ENCODE peak calls at places on chromosomes 11 and 22, in six cellular contexts. Y, K, O, G, R and H are unnamed samples.

GRCh38 chr22:25840883-25841282 is 98.9 kb downstream of the MYO18B start:
- DNase-seq in O (no peak), K (no peak), R (no peak), G (no peak), Y (no peak), H (no peak)

GRCh38 chr11:75497788-75498404 is 27.8 kb downstream of the GDPD5 start:
- DNase-seq in R (no peak), G (no peak), K (no peak), Y (no peak), O (no peak), H (no peak)

GRCh38 chr11:5922749-5923426 is 19.2 kb upstream of the OR56A3 start:
- DNase-seq in Y (no peak), O (peak; percentile 33), R (no peak), G (no peak), K (no peak), H (no peak)

GRCh38 chr11:19164881-19165280 is 36.9 kb downstream of the CSRP3 start:
- DNase-seq in R (no peak), Y (no peak), K (no peak), G (no peak), O (no peak), H (no peak)

GRCh38 chr11:125257185-125257584 is 92.6 kb downstream of the PKNOX2 start:
- DNase-seq in R (no peak), K (no peak), G (no peak), Y (no peak), O (peak; percentile 7), H (no peak)

GRCh38 chr22:33034753-33035152 is 23.4 kb downstream of the SYN3 start:
- DNase-seq in G (peak; percentile 25), Y (no peak), K (no peak), O (no peak), R (no peak), H (no peak)

GRCh38 chr22:21044931-21045584 is 688 bp upstream of the LRRC74B start:
- DNase-seq in R (no peak), G (peak; percentile 17), Y (no peak), O (peak; percentile 31), K (no peak), H (no peak)

GRCh38 chr11:4496555-4497248 is 14.3 kb downstream of the OR52K1 start:
- DNase-seq in G (peak; percentile 14), Y (no peak), K (no peak), O (no peak), R (no peak), H (peak; percentile 33)

GRCh38 chr22:41780714-41781507 is 19.6 kb upstream of the CCDC134 start:
- DNase-seq in K (no peak), Y (peak; percentile 53), O (no peak), R (peak; percentile 56), G (peak; percentile 73), H (peak; percentile 43)

GRCh38 chr11:45451766-45452440 is 165.8 kb upstream of the SYT13 start:
- DNase-seq in R (no peak), K (no peak), O (no peak), G (peak; percentile 18), Y (no peak), H (no peak)

GRCh38 chr11:107848345-107848744 is 10.2 kb downstream of the SLC35F2 start:
- DNase-seq in R (no peak), G (no peak), K (no peak), O (no peak), Y (no peak), H (no peak)

GRCh38 chr11:1303973-1304372 is 5.5 kb downstream of the TOLLIP start:
- DNase-seq in Y (no peak), R (no peak), G (peak; percentile 88), O (no peak), K (no peak), H (peak; percentile 81)

GRCh38 chr11:19980957-19981669 is 179.2 kb downstream of the DBX1 start:
- DNase-seq in G (peak; percentile 51), Y (no peak), O (no peak), K (no peak), R (peak; percentile 40), H (peak; percentile 62)

GRCh38 chr22:42249831-42250230 is 20.6 kb downstream of the TCF20 start:
- DNase-seq in Y (no peak), G (no peak), K (no peak), R (no peak), O (no peak), H (no peak)

GRCh38 chr11:69949327-69949726 is 128.8 kb upstream of the ANO1 start:
- DNase-seq in G (peak; percentile 70), O (peak; percentile 93), R (peak; percentile 53), Y (no peak), K (no peak), H (no peak)

GRCh38 chr22:37485714-37486223 is 415 bp downstream of the MFNG start:
- DNase-seq in K (no peak), O (no peak), G (no peak), Y (no peak), R (no peak), H (no peak)

GRCh38 chr11:101583180-101584128 is at the start of gene TRPC6:
- DNase-seq in K (no peak), G (peak; percentile 9), R (no peak), O (no peak), Y (peak; percentile 25), H (peak; percentile 87)

GRCh38 chr11:70028147-70028855 is 49.8 kb upstream of the ANO1 start:
- DNase-seq in K (no peak), G (no peak), O (no peak), Y (no peak), R (no peak), H (no peak)

GRCh38 chr11:35017528-35018342 is 101.3 kb downstream of the PDHX start:
- DNase-seq in G (no peak), O (no peak), K (no peak), R (peak; percentile 20), Y (no peak), H (no peak)

GRCh38 chr11:202490-202889 is 4.7 kb downstream of the BET1L start:
- DNase-seq in O (no peak), Y (no peak), G (no peak), R (no peak), K (no peak), H (no peak)

GRCh38 chr11:112016088-112016764 is 9.0 kb upstream of the DLAT start:
- DNase-seq in O (no peak), Y (no peak), K (no peak), R (no peak), G (peak; percentile 48), H (no peak)

GRCh38 chr11:46260161-46260560 is 17.3 kb upstream of the CREB3L1 start:
- DNase-seq in O (no peak), K (no peak), R (no peak), Y (no peak), G (no peak), H (no peak)

GRCh38 chr11:15038963-15039362 is 34.4 kb upstream of the CALCB start:
- DNase-seq in G (no peak), Y (no peak), K (no peak), R (no peak), O (no peak), H (no peak)

GRCh38 chr22:49295851-49296560 is 531.7 kb downstream of the BRD1 start:
- DNase-seq in O (no peak), Y (peak; percentile 13), G (no peak), K (no peak), R (no peak), H (no peak)

GRCh38 chr11:4851033-4851432 is 2.0 kb upstream of the OR51S1 start:
- DNase-seq in O (no peak), G (peak; percentile 13), K (no peak), R (no peak), Y (peak; percentile 30), H (no peak)

GRCh38 chr22:48088926-48089536 is 1326.6 kb downstream of the TBC1D22A start:
- DNase-seq in G (no peak), O (no peak), R (no peak), Y (no peak), K (no peak), H (no peak)

GRCh38 chr11:60208146-60208895 is 25.4 kb upstream of the MS4A6A start:
- DNase-seq in R (no peak), Y (no peak), O (no peak), K (no peak), G (no peak), H (no peak)

GRCh38 chr11:14905104-14906033 is 13.3 kb upstream of the CYP2R1 start:
- DNase-seq in R (no peak), K (peak; percentile 24), O (no peak), G (peak; percentile 89), Y (peak; percentile 46), H (peak; percentile 40)

GRCh38 chr11:85595285-85595884 is 31.8 kb downstream of the DLG2 start:
- DNase-seq in Y (no peak), R (peak; percentile 38), G (no peak), K (no peak), O (peak; percentile 10), H (no peak)

GRCh38 chr11:73271936-73272679 is at the start of gene P2RY6:
- DNase-seq in Y (peak; percentile 31), R (peak; percentile 75), O (peak; percentile 75), K (no peak), G (peak; percentile 64), H (no peak)
- TF ChIP-seq POLR2A in Y (no peak), R (no peak), O (peak; percentile 9), K (no peak), G (no peak), H (no peak)

DNA sequence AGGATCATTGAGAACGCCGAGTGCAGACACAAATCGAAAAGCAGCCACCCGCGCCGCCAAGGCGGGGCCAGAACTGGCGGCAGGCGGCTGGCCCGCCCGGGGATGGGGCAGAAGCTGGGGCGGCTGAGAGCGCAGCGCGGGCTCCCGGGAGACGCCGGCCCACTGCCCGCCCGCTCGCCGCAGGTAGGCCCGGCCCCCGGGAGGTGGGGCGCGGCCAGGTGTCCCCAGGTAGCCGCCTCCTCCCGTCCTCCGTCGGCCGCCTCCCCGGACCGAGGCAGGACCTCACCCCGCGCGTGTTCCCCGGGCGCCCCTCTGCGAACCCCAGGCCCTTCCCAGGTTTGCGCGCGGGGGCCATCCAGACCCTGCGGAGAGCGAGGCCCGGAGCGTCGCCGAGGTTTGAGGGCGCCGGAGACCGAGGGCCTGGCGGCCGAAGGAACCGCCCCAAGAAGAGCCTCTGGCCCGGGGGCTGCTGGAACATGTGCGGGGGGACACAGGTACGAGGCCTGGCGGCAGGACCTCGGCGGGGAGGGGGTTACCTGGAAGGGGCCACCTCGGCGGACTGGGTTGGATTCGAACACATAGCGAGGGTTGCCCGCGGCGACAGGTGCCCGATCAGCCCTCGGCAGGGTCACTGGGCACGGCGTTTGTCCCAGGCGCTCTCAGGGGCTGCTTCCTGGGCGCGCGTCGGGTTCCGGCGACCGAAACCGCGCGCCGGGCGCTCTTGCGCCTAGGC is at the start of gene PRRG4:
- DNase-seq in Y (peak; percentile 50), K (peak; percentile 40), O (peak; percentile 71), R (no peak), G (peak; percentile 78), H (peak; percentile 86)
- TF ChIP-seq POLR2A in Y (no peak), K (peak; percentile 69), O (peak; percentile 19), R (no peak), G (peak; percentile 62), H (no peak)

DNA sequence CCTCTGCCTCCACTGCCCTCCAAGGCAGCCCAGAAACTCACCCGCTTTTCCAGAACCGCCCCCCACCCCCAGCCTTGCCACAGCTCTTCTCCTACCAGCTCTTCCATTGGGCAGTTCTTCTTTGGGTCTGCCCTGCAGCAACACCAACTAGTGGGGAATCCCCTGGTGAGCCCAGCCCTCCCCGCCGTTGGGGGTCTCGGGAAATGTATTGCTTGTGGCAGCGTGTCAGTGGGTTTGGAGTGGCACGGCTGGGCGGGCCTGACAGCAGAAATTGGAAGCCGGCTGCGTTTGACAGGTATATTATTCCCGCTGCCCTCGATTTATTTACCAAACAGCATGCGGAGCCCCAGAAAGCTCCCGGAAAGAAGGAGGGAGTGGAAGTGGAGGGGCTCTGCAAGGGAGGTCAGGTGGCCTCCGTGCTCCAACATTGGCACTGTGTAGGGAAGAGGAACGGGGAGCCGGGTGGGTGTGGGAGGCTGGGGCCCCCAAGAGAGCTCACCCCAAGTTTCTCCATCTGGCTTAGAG is 65.2 kb upstream of the NECTIN1 start:
- DNase-seq in G (no peak), O (no peak), Y (no peak), R (no peak), K (no peak), H (no peak)
- TF ChIP-seq POLR2A in G (no peak), O (no peak), Y (no peak), R (no peak), K (no peak), H (no peak)

GRCh38 chr22:39960791-39961746 is 872 bp downstream of the TMA7B start:
- DNase-seq in O (peak; percentile 62), Y (no peak), R (no peak), G (peak; percentile 61), K (no peak), H (no peak)
- TF ChIP-seq POLR2A in O (no peak), Y (no peak), R (no peak), G (no peak), K (no peak), H (no peak)